ENCODE peak calls at places on chromosomes 3 and 15, in ten cellular contexts. Y is adrenal gland, H is transverse colon, E is WERI-Rb-1, P is A673, X is breast epithelium, U is colonic mucosa, C is uterus, J is left lung, D is right lobe of liver. A is an unnamed sample.

GRCh38 chr3:188595890-188596376 is 442.0 kb downstream of the LPP start:
- DNase-seq in Y (no peak), E (no peak), J (no peak), H (no peak), P (no peak), X (no peak), D (no peak), C (no peak), U (no peak), A (no peak)

GRCh38 chr3:15345051-15345607 is 12.7 kb upstream of the SH3BP5 start:
- DNase-seq in C (no peak), Y (no peak), E (peak; percentile 90), P (no peak), H (peak; percentile 56), U (no peak), J (no peak), D (peak; percentile 71), X (no peak), A (no peak)

GRCh38 chr3:38652934-38653333 is 3.4 kb upstream of the SCN5A start:
- DNase-seq in D (no peak), H (no peak), X (no peak), U (no peak), Y (no peak), P (no peak), C (no peak), E (no peak), J (no peak), A (no peak)

GRCh38 chr3:35385271-35385670 is 254.1 kb upstream of the ARPP21 start:
- DNase-seq in Y (no peak), X (no peak), E (no peak), H (no peak), D (no peak), J (no peak), U (no peak), P (no peak), C (no peak), A (no peak)

GRCh38 chr3:196735751-196736150 is 3.9 kb upstream of the PAK2 start:
- DNase-seq in J (no peak), E (no peak), D (no peak), U (no peak), H (no peak), P (no peak), C (no peak), Y (no peak), X (no peak), A (no peak)

GRCh38 chr3:58434990-58435389 is 1.4 kb upstream of the PDHB start:
- DNase-seq in C (no peak), U (no peak), X (no peak), P (no peak), J (no peak), H (no peak), D (no peak), Y (no peak), E (no peak), A (peak; percentile 79)

GRCh38 chr3:108022316-108023150 is 68.3 kb downstream of the CD47 start:
- DNase-seq in D (no peak), Y (no peak), H (no peak), X (no peak), C (no peak), E (no peak), J (peak; percentile 62), P (no peak), U (no peak), A (no peak)

GRCh38 chr3:100089802-100090668 is 24.3 kb downstream of the FILIP1L start:
- DNase-seq in D (no peak), U (no peak), P (peak; percentile 56), H (no peak), J (no peak), C (peak; percentile 55), X (no peak), Y (peak; percentile 32), E (peak; percentile 47), A (no peak)

GRCh38 chr3:127780536-127781400 is 41.5 kb downstream of the MGLL start:
- DNase-seq in Y (no peak), J (no peak), U (no peak), P (no peak), D (no peak), H (no peak), C (no peak), X (no peak), E (no peak), A (no peak)

GRCh38 chr3:127784283-127784682 is 38.0 kb downstream of the MGLL start:
- DNase-seq in H (no peak), P (no peak), D (no peak), C (no peak), E (no peak), Y (no peak), J (no peak), X (no peak), U (no peak), A (no peak)

GRCh38 chr3:127779747-127780146 is 42.6 kb downstream of the MGLL start:
- DNase-seq in Y (no peak), P (no peak), H (no peak), C (no peak), J (no peak), X (no peak), E (no peak), U (no peak), D (no peak), A (no peak)

GRCh38 chr3:127783166-127783565 is 39.1 kb downstream of the MGLL start:
- DNase-seq in J (no peak), P (no peak), Y (no peak), H (no peak), E (no peak), C (no peak), D (no peak), X (no peak), U (no peak), A (no peak)

DNA sequence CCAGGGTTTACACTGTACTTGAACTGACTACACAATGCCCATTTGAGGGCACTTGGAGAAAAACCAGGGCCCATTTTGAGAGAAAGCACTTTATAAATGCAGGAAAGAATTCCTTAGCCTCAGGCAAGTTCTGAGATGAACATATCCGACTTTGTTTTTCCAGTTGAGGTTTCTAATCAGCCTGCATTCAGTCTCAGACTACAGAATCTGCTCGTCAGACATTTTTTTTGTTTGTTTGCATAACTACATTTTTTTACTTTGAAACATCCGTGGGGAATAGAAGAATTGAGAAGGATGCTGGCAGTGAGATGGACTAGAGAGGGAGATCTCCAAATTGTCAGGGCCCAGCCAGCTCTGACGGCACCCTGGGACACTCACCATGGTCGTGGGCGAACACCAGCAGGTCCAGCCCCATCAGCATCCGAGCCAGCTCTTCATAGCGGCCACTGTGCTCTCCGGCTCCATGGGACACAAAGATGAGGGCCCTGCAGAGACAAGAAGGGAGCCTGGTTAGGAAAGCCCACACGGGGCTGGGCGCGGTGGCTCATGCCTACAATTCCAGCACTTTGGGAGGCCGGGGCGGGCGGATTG is 40.8 kb downstream of the MGLL start:
- DNase-seq in C (no peak), P (no peak), X (no peak), Y (peak; percentile 21), D (no peak), E (no peak), U (no peak), H (no peak), J (no peak), A (peak; percentile 77)
- H3K27ac ChIP-seq in C (peak overlapping the region; percentile 44), P (no peak overlapping the region), X (peak overlapping the region; percentile 48), Y (peak overlapping the region; percentile 62), D (peak overlapping the region; percentile 27), E (no peak overlapping the region), U (peak overlapping the region; percentile 26), H (peak overlapping the region; percentile 54), J (peak overlapping the region; percentile 46), A (peak overlapping the region; percentile 80)

GRCh38 chr3:18441521-18441920 is 16.4 kb upstream of the SATB1 start:
- DNase-seq in X (no peak), H (no peak), D (no peak), U (no peak), P (no peak), E (no peak), Y (no peak), C (no peak), J (no peak), A (no peak)

GRCh38 chr3:18439281-18439680 is 14.1 kb upstream of the SATB1 start:
- DNase-seq in X (no peak), Y (no peak), J (no peak), P (no peak), H (no peak), D (no peak), C (no peak), U (no peak), E (no peak), A (no peak)

GRCh38 chr3:18440053-18440768 is 15.1 kb upstream of the SATB1 start:
- DNase-seq in D (no peak), P (no peak), J (no peak), Y (no peak), H (no peak), U (no peak), E (no peak), X (no peak), C (no peak), A (no peak)

GRCh38 chr3:18436213-18436612 is 11.1 kb upstream of the SATB1 start:
- DNase-seq in P (no peak), C (no peak), U (no peak), Y (no peak), E (no peak), D (no peak), H (no peak), X (no peak), J (no peak), A (no peak)

DNA sequence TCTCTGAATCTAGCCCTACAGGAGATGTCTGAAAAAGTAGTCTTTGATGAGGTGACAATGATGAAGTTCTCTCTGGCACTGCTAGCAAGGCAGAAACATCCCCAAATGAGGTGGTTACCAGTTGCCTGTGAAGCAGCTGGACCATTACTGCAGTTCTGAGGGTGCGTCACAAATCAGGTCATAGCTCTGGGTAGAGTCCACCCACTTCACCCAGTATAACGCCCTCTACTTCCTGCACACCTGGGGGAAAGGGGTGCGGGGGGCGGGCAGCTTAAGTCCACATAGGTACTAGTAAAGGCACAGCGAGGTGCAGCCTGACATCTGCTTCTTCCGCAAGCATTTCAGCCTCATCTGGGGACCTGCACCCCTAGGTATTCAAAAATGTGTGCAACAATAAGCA is 13.4 kb upstream of the SATB1 start:
- DNase-seq in Y (no peak), U (no peak), X (no peak), H (no peak), J (peak; percentile 22), D (no peak), E (no peak), C (no peak), P (no peak), A (no peak)
- H3K4me3 ChIP-seq in Y (no peak overlapping the region), U (no peak overlapping the region), X (no peak overlapping the region), H (no peak overlapping the region), J (no peak overlapping the region), D (no peak overlapping the region), E (no peak overlapping the region), C (no peak overlapping the region), P (no peak overlapping the region), A (no peak overlapping the region)

GRCh38 chr15:51738553-51738952 is 1.1 kb upstream of the LYSMD2 start:
- DNase-seq in D (no peak), J (no peak), E (no peak), Y (no peak), H (no peak), C (no peak), X (no peak), P (no peak), U (peak; percentile 17), A (no peak)
- H3K27me3 ChIP-seq in D (no peaks in the 10 kb centered on the region), J (no peaks in the 10 kb centered on the region), E (no peaks in the 10 kb centered on the region), Y (no peaks in the 10 kb centered on the region), H (no peaks in the 10 kb centered on the region), C (no peaks in the 10 kb centered on the region), X (no peaks in the 10 kb centered on the region), P (no peaks in the 10 kb centered on the region), U (no peaks in the 10 kb centered on the region), A (no peaks in the 10 kb centered on the region)

DNA sequence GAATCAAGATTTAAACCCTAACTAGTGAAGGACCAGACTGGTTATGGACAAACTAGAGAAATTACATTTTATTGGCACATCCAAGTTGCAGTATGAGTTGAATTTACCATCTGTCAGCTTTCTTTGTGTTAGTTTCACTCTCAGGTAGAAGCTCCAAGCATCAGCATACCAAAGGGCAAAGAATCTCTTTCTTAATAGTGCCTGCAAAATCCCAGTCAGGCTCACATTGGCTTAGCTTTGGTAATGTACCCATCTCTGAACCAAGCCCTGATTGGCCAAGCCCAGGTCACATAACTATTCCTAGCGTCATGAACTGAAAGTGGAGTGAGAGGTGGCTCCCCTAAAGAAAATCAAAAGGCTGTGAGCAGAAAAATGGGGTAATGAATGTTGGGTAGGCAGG is 66.9 kb downstream of the CCNL1 start:
- DNase-seq in X (no peak), D (peak; percentile 76), Y (no peak), J (no peak), E (no peak), C (no peak), P (no peak), H (no peak), U (no peak), A (no peak)
- H3K27ac ChIP-seq in X (no peak overlapping the region), D (peak overlapping the region; percentile 26), Y (no peak overlapping the region), J (no peak overlapping the region), E (no peak overlapping the region), C (no peak overlapping the region), P (no peak overlapping the region), H (no peak overlapping the region), U (no peak overlapping the region), A (no peak overlapping the region)